ENCODE peak calls at places on chromosome 6, in nine cellular contexts. One of them, this sample, is unnamed.

GRCh38 chr6:161137839-161138544 is 135.9 kb downstream of the AGPAT4 start:
- DNase-seq in COR-L47: no peak
- DNase-seq in esophagus squamous epithelium: no peak
- DNase-seq in left ventricle myocardium inferior: no peak
- DNase-seq in kidney epithelial cell: no peak
- DNase-seq in stimulated activated CD8-positive, alpha-beta memory T cell treated with anti-CD3 and anti-CD28 coated beads, Interleukin-4, amount 100 ng/mL, for 24 hours: no peak
- DNase-seq in T1000: no peak
- DNase-seq in effector CD4-positive, alpha-beta T cell: no peak
- DNase-seq in spleen: no peak
- DNase-seq in this sample: no peak

GRCh38 chr6:42021847-42022754 is 28.2 kb upstream of the TAF8 start:
- DNase-seq in effector CD4-positive, alpha-beta T cell: peak; percentile 54
- DNase-seq in COR-L47: no peak
- DNase-seq in esophagus squamous epithelium: no peak
- DNase-seq in stimulated activated CD8-positive, alpha-beta memory T cell treated with anti-CD3 and anti-CD28 coated beads, Interleukin-4, amount 100 ng/mL, for 24 hours: peak; percentile 52
- DNase-seq in kidney epithelial cell: no peak
- DNase-seq in left ventricle myocardium inferior: no peak
- DNase-seq in spleen: peak; percentile 84
- DNase-seq in T1000: no peak
- DNase-seq in this sample: no peak

GRCh38 chr6:9126845-9127560 is 691.7 kb upstream of the SLC35B3 start:
- DNase-seq in left ventricle myocardium inferior: no peak
- DNase-seq in spleen: no peak
- DNase-seq in kidney epithelial cell: no peak
- DNase-seq in stimulated activated CD8-positive, alpha-beta memory T cell treated with anti-CD3 and anti-CD28 coated beads, Interleukin-4, amount 100 ng/mL, for 24 hours: no peak
- DNase-seq in esophagus squamous epithelium: no peak
- DNase-seq in T1000: peak; percentile 31
- DNase-seq in COR-L47: no peak
- DNase-seq in effector CD4-positive, alpha-beta T cell: no peak
- DNase-seq in this sample: peak; percentile 82

GRCh38 chr6:139757766-139758655 is 383.6 kb upstream of the CITED2 start:
- DNase-seq in kidney epithelial cell: no peak
- DNase-seq in stimulated activated CD8-positive, alpha-beta memory T cell treated with anti-CD3 and anti-CD28 coated beads, Interleukin-4, amount 100 ng/mL, for 24 hours: no peak
- DNase-seq in effector CD4-positive, alpha-beta T cell: no peak
- DNase-seq in T1000: no peak
- DNase-seq in esophagus squamous epithelium: no peak
- DNase-seq in COR-L47: no peak
- DNase-seq in left ventricle myocardium inferior: no peak
- DNase-seq in spleen: no peak
- DNase-seq in this sample: no peak

GRCh38 chr6:132995432-132995831 is 181.1 kb downstream of the RPS12 start:
- DNase-seq in stimulated activated CD8-positive, alpha-beta memory T cell treated with anti-CD3 and anti-CD28 coated beads, Interleukin-4, amount 100 ng/mL, for 24 hours: no peak
- DNase-seq in esophagus squamous epithelium: no peak
- DNase-seq in T1000: no peak
- DNase-seq in COR-L47: no peak
- DNase-seq in spleen: no peak
- DNase-seq in effector CD4-positive, alpha-beta T cell: no peak
- DNase-seq in left ventricle myocardium inferior: no peak
- DNase-seq in kidney epithelial cell: peak; percentile 26
- DNase-seq in this sample: peak; percentile 12

GRCh38 chr6:484086-484728 is 92.7 kb downstream of the IRF4 start:
- DNase-seq in COR-L47: no peak
- DNase-seq in kidney epithelial cell: no peak
- DNase-seq in spleen: no peak
- DNase-seq in effector CD4-positive, alpha-beta T cell: no peak
- DNase-seq in stimulated activated CD8-positive, alpha-beta memory T cell treated with anti-CD3 and anti-CD28 coated beads, Interleukin-4, amount 100 ng/mL, for 24 hours: no peak
- DNase-seq in esophagus squamous epithelium: no peak
- DNase-seq in left ventricle myocardium inferior: no peak
- DNase-seq in T1000: no peak
- DNase-seq in this sample: no peak

GRCh38 chr6:116387374-116387773 is 16.6 kb downstream of the DSE start:
- DNase-seq in left ventricle myocardium inferior: no peak
- DNase-seq in effector CD4-positive, alpha-beta T cell: no peak
- DNase-seq in T1000: no peak
- DNase-seq in stimulated activated CD8-positive, alpha-beta memory T cell treated with anti-CD3 and anti-CD28 coated beads, Interleukin-4, amount 100 ng/mL, for 24 hours: no peak
- DNase-seq in kidney epithelial cell: peak; percentile 86
- DNase-seq in spleen: no peak
- DNase-seq in COR-L47: no peak
- DNase-seq in esophagus squamous epithelium: no peak
- DNase-seq in this sample: no peak

GRCh38 chr6:114157848-114158247 is 185.0 kb downstream of the HS3ST5 start:
- DNase-seq in left ventricle myocardium inferior: no peak
- DNase-seq in kidney epithelial cell: no peak
- DNase-seq in T1000: no peak
- DNase-seq in spleen: no peak
- DNase-seq in stimulated activated CD8-positive, alpha-beta memory T cell treated with anti-CD3 and anti-CD28 coated beads, Interleukin-4, amount 100 ng/mL, for 24 hours: no peak
- DNase-seq in effector CD4-positive, alpha-beta T cell: no peak
- DNase-seq in esophagus squamous epithelium: no peak
- DNase-seq in COR-L47: no peak
- DNase-seq in this sample: no peak

GRCh38 chr6:10194816-10195639 is 219.8 kb downstream of the TFAP2A start:
- DNase-seq in left ventricle myocardium inferior: no peak
- DNase-seq in COR-L47: no peak
- DNase-seq in esophagus squamous epithelium: no peak
- DNase-seq in kidney epithelial cell: no peak
- DNase-seq in stimulated activated CD8-positive, alpha-beta memory T cell treated with anti-CD3 and anti-CD28 coated beads, Interleukin-4, amount 100 ng/mL, for 24 hours: no peak
- DNase-seq in effector CD4-positive, alpha-beta T cell: no peak
- DNase-seq in T1000: peak; percentile 57
- DNase-seq in spleen: no peak
- DNase-seq in this sample: no peak

GRCh38 chr6:133436652-133437051 is 195.5 kb downstream of the EYA4 start:
- DNase-seq in esophagus squamous epithelium: no peak
- DNase-seq in T1000: no peak
- DNase-seq in effector CD4-positive, alpha-beta T cell: no peak
- DNase-seq in stimulated activated CD8-positive, alpha-beta memory T cell treated with anti-CD3 and anti-CD28 coated beads, Interleukin-4, amount 100 ng/mL, for 24 hours: no peak
- DNase-seq in left ventricle myocardium inferior: no peak
- DNase-seq in spleen: no peak
- DNase-seq in COR-L47: no peak
- DNase-seq in kidney epithelial cell: no peak
- DNase-seq in this sample: no peak

GRCh38 chr6:111566873-111567517 is 38.7 kb downstream of the TRAF3IP2 start:
- DNase-seq in left ventricle myocardium inferior: no peak
- DNase-seq in COR-L47: peak; percentile 63
- DNase-seq in T1000: no peak
- DNase-seq in effector CD4-positive, alpha-beta T cell: no peak
- DNase-seq in esophagus squamous epithelium: no peak
- DNase-seq in stimulated activated CD8-positive, alpha-beta memory T cell treated with anti-CD3 and anti-CD28 coated beads, Interleukin-4, amount 100 ng/mL, for 24 hours: no peak
- DNase-seq in spleen: no peak
- DNase-seq in kidney epithelial cell: no peak
- DNase-seq in this sample: no peak